ENCODE peak calls at places on chromosomes 6 and 20, in six cellular contexts. C is spleen, E is H1, O is HepG2, F is K562, M is endothelial cell of umbilical vein. P is an unnamed sample.

GRCh38 chr6:31718294-31718693 is 3.1 kb downstream of the LY6G6D start:
- DNase-seq in C (no peak), M (no peak), O (no peak), E (no peak), F (no peak), P (peak; percentile 75)

GRCh38 chr6:105388392-105388791 is 14.5 kb downstream of the PREP start:
- DNase-seq in F (no peak), M (no peak), C (no peak), O (no peak), E (no peak), P (no peak)

GRCh38 chr6:166306378-166307081 is 1.7 kb downstream of the PRR18 start:
- DNase-seq in F (no peak), E (no peak), O (peak; percentile 59), M (no peak), C (no peak), P (no peak)

GRCh38 chr6:151690768-151691562 is 116.5 kb upstream of the ESR1 start:
- DNase-seq in E (no peak), F (no peak), M (no peak), C (no peak), O (no peak), P (no peak)

GRCh38 chr6:139765825-139766285 is 391.4 kb upstream of the CITED2 start:
- DNase-seq in E (no peak), F (peak; percentile 23), O (peak; percentile 70), C (no peak), M (peak; percentile 86), P (no peak)

GRCh38 chr20:51624157-51624731 is 81.7 kb upstream of the NFATC2 start:
- DNase-seq in O (peak; percentile 59), M (peak; percentile 81), C (peak; percentile 87), F (peak; percentile 82), E (peak; percentile 53), P (no peak)

GRCh38 chr6:134253681-134254080 is 64.2 kb downstream of the SGK1 start:
- DNase-seq in O (peak; percentile 41), F (no peak), M (no peak), C (no peak), E (no peak), P (no peak)

GRCh38 chr20:1924910-1925861 is 30.0 kb downstream of the SIRPA start:
- DNase-seq in M (no peak), E (no peak), O (no peak), F (no peak), C (no peak), P (no peak)

GRCh38 chr6:215335-216034 is 76.8 kb upstream of the DUSP22 start:
- DNase-seq in O (no peak), E (no peak), M (no peak), F (no peak), C (no peak), P (no peak)

GRCh38 chr6:54697423-54697822 is 149.1 kb upstream of the FAM83B start:
- DNase-seq in C (no peak), F (no peak), M (no peak), E (no peak), O (no peak), P (no peak)

GRCh38 chr20:51861726-51862466 is 59.6 kb upstream of the SALL4 start:
- DNase-seq in F (no peak), E (no peak), C (no peak), O (no peak), M (no peak), P (no peak)

GRCh38 chr6:30344191-30344867 is 627 bp upstream of the RPP21 start:
- DNase-seq in M (no peak), O (no peak), E (no peak), C (no peak), F (peak; percentile 67), P (no peak)

GRCh38 chr6:15887491-15888461 is 224.9 kb upstream of the DTNBP1 start:
- DNase-seq in O (no peak), E (no peak), M (no peak), C (no peak), F (no peak), P (no peak)

GRCh38 chr6:117168296-117169059 is 96.9 kb upstream of the VGLL2 start:
- DNase-seq in E (no peak), F (no peak), O (no peak), M (no peak), C (no peak), P (no peak)

GRCh38 chr6:3281669-3282460 is 23.1 kb downstream of the PSMG4 start:
- DNase-seq in F (no peak), C (peak; percentile 40), E (peak; percentile 21), O (no peak), M (peak; percentile 94), P (no peak)

GRCh38 chr6:116446399-116446798 is 14.8 kb upstream of the CALHM6 start:
- DNase-seq in E (no peak), O (no peak), F (no peak), C (no peak), M (no peak), P (no peak)

GRCh38 chr6:74742793-74743508 is 462.9 kb downstream of the COL12A1 start:
- DNase-seq in O (no peak), M (no peak), E (no peak), C (no peak), F (no peak), P (no peak)

GRCh38 chr6:169904051-169904922 is 152.9 kb downstream of the ERMARD start:
- DNase-seq in F (no peak), O (no peak), M (peak; percentile 53), E (no peak), C (no peak), P (no peak)

GRCh38 chr20:45343867-45344721 is 4.1 kb downstream of the SDC4 start:
- DNase-seq in O (peak; percentile 97), C (no peak), E (no peak), M (peak; percentile 86), F (no peak), P (peak; percentile 75)

GRCh38 chr6:53680489-53680888 is 14.9 kb upstream of the KLHL31 start:
- DNase-seq in E (no peak), M (no peak), C (no peak), O (no peak), F (no peak), P (no peak)

GRCh38 chr6:33914519-33915120 is 110.8 kb upstream of the MLN start:
- DNase-seq in F (no peak), O (no peak), E (no peak), C (peak; percentile 85), M (no peak), P (no peak)

GRCh38 chr6:42105714-42106662 is 36.4 kb downstream of the C6orf132 start:
- DNase-seq in O (no peak), F (no peak), M (no peak), E (no peak), C (no peak), P (no peak)

GRCh38 chr20:59955131-59955796 is 3.0 kb upstream of the CDH26 start:
- DNase-seq in M (peak; percentile 9), E (no peak), O (peak; percentile 53), F (peak; percentile 17), C (no peak), P (no peak)

GRCh38 chr6:73032586-73032985 is 192.7 kb downstream of the KHDC1L start:
- DNase-seq in M (no peak), C (no peak), O (no peak), F (no peak), E (no peak), P (no peak)

GRCh38 chr6:76275746-76276145 is 203.3 kb upstream of the IMPG1 start:
- DNase-seq in C (no peak), M (peak; percentile 1), E (no peak), F (no peak), O (no peak), P (no peak)

GRCh38 chr20:25015986-25016385 is 23.4 kb upstream of the APMAP start:
- DNase-seq in C (peak; percentile 65), E (no peak), O (no peak), M (no peak), F (no peak), P (no peak)

GRCh38 chr6:50816947-50817637 is 1.6 kb upstream of the TFAP2B start:
- DNase-seq in E (no peak), M (no peak), C (no peak), F (no peak), O (no peak), P (no peak)

GRCh38 chr6:1383729-1384548 is 5.4 kb upstream of the FOXF2 start:
- DNase-seq in F (no peak), M (no peak), E (no peak), C (no peak), O (no peak), P (no peak)
- TF ChIP-seq POLR2AphosphoS5 in F (no peak), M (no peak), E (no peak), C (no peak), O (no peak), P (no peak)

GRCh38 chr6:96520039-96520850 is 1.4 kb upstream of the UFL1 start:
- DNase-seq in M (peak; percentile 41), C (no peak), E (no peak), O (no peak), F (no peak), P (no peak)

GRCh38 chr6:96521625-96522468 is at the start of gene UFL1:
- DNase-seq in O (peak; percentile 85), C (peak; percentile 99), M (peak; percentile 95), E (peak; percentile 75), F (peak; percentile 82), P (peak; percentile 89)

GRCh38 chr6:96521267-96521624 is 360 bp upstream of the UFL1 start:
- DNase-seq in M (no peak), O (no peak), C (no peak), E (no peak), F (no peak), P (no peak)

GRCh38 chr6:96522469-96523009 is 933 bp downstream of the UFL1 start:
- DNase-seq in F (no peak), M (peak; percentile 40), C (no peak), O (peak; percentile 22), E (no peak), P (no peak)

GRCh38 chr6:96520851-96521115 is 823 bp upstream of the UFL1 start:
- DNase-seq in O (no peak), M (no peak), E (no peak), C (no peak), F (no peak), P (no peak)
- H3K4me3 ChIP-seq in O (peak overlapping the region; percentile 70), M (peak overlapping the region; percentile 63), E (peak overlapping the region; percentile 96), C (peak overlapping the region; percentile 68), F (peak overlapping the region; percentile 87), P (peak overlapping the region; percentile 87)

GRCh38 chr20:18137412-18138265 is at the start of the genes KAT14 and PET117:
- DNase-seq in M (peak; percentile 93), C (peak; percentile 98), O (peak; percentile 85), E (peak; percentile 78), F (peak; percentile 81), P (peak; percentile 78)
- TF ChIP-seq POLR2A in M (peak; percentile 90), C (peak; percentile 67), O (peak; percentile 96), E (peak; percentile 93), F (peak; percentile 81), P (peak; percentile 29)

DNA sequence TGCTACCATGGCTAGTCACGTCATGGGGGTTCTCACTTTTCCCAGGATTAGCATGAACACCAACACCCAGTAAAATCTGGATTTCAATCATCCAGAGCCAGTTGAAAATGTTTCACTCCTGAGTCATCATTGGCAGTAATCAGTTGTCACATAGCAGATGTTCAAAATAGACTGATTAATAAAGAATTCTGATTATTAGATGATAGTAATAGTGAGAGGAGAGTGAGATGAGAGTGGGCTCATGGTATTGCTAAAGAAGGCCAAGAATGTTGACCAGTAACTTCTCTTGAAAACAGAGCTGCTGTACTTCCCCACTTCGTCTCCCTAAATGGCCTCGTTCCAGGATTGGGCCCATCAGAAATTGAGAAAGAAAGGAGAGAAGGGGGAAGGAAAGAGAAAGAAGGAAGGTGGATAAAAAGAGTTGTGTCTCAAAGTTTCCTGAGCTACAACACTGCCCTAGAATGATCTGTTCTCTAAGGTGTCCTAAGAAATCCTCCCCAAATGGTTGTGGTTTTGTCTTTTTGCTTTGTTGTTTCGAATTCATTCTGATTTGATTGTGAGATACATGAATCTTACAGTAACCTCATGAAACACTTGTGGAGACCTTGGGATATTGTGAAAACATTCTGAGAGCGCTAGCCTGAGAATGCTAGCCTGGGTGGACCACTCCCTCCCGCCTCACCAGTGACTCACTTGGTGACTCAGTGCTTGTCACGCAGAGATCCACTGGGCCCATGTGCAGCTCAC is 502.2 kb upstream of the JARID2 start:
- DNase-seq in F (peak; percentile 83), C (peak; percentile 81), M (no peak), E (no peak), O (peak; percentile 21), P (peak; percentile 24)
- TF ChIP-seq POLR2AphosphoS5 in F (no peak), C (no peak), M (no peak), E (no peak), O (no peak), P (peak; percentile 37)